ENCODE peak calls at places on chromosomes 7 and 10, in ten cellular contexts. A is aorta, Y is lower lobe of right lung, X is spleen, V is cardiac muscle cell, I is foreskin fibroblast, U is colonic mucosa, H is fibroblast of mammary gland, B is astrocyte of the cerebellum, O is IMR-90. C is an unnamed sample.

GRCh38 chr7:1176891-1177373 is 16.9 kb upstream of the ZFAND2A start:
- DNase-seq in A (peak; percentile 82), Y (peak; percentile 86), X (peak; percentile 90), V (peak; percentile 41), I (no peak), U (peak; percentile 83), H (peak; percentile 68), B (no peak), O (peak; percentile 31), C (no peak)

GRCh38 chr7:116173051-116174028 is 37.0 kb upstream of the TES start:
- DNase-seq in A (no peak), Y (no peak), X (no peak), V (peak; percentile 44), I (peak; percentile 34), U (no peak), H (peak; percentile 76), B (peak; percentile 46), O (peak; percentile 69), C (no peak)

GRCh38 chr7:30285067-30285530 is 702 bp downstream of the ZNRF2 start:
- DNase-seq in A (peak; percentile 63), Y (peak; percentile 65), X (peak; percentile 93), V (peak; percentile 62), I (peak; percentile 18), U (no peak), H (peak; percentile 23), B (no peak), O (peak; percentile 8), C (no peak)

GRCh38 chr7:104530243-104530642 is 201.8 kb downstream of the LHFPL3 start:
- DNase-seq in A (no peak), Y (no peak), X (no peak), V (no peak), I (no peak), U (no peak), H (no peak), B (no peak), O (no peak), C (no peak)

GRCh38 chr10:67492317-67493019 is 203.5 kb downstream of the CTNNA3 start:
- DNase-seq in A (no peak), Y (no peak), X (no peak), V (no peak), I (no peak), U (no peak), H (no peak), B (no peak), O (peak; percentile 1), C (no peak)

GRCh38 chr7:108094375-108094774 is 35.8 kb downstream of the LAMB4 start:
- DNase-seq in A (no peak), Y (no peak), X (no peak), V (no peak), I (peak; percentile 82), U (no peak), H (peak; percentile 95), B (peak; percentile 84), O (peak; percentile 76), C (peak; percentile 75)

GRCh38 chr10:126872135-126872534 is 33.1 kb upstream of the DOCK1 start:
- DNase-seq in A (no peak), Y (no peak), X (no peak), V (no peak), I (no peak), U (no peak), H (no peak), B (no peak), O (no peak), C (no peak)

GRCh38 chr7:29177963-29178612 is 16.5 kb upstream of the CHN2 start:
- DNase-seq in A (peak; percentile 84), Y (peak; percentile 65), X (peak; percentile 77), V (no peak), I (no peak), U (peak; percentile 32), H (peak; percentile 36), B (no peak), O (no peak), C (no peak)

GRCh38 chr10:119652361-119652760 is 1.2 kb downstream of the BAG3 start:
- DNase-seq in A (no peak), Y (no peak), X (no peak), V (peak; percentile 28), I (peak; percentile 53), U (peak; percentile 29), H (peak; percentile 78), B (peak; percentile 41), O (peak; percentile 82), C (peak; percentile 20)

GRCh38 chr7:1995426-1995825 is 237.3 kb downstream of the MAD1L1 start:
- DNase-seq in A (no peak), Y (no peak), X (no peak), V (no peak), I (no peak), U (no peak), H (no peak), B (no peak), O (no peak), C (no peak)

GRCh38 chr10:72087969-72088878 is at the start of gene SPOCK2:
- DNase-seq in A (no peak), Y (peak; percentile 61), X (peak; percentile 89), V (no peak), I (no peak), U (no peak), H (no peak), B (no peak), O (no peak), C (no peak)

GRCh38 chr10:14507156-14507555 is 176.4 kb upstream of the FRMD4A start:
- DNase-seq in A (no peak), Y (no peak), X (no peak), V (no peak), I (no peak), U (no peak), H (no peak), B (no peak), O (no peak), C (no peak)

GRCh38 chr10:48507933-48508830 is 96.7 kb downstream of the ARHGAP22 start:
- DNase-seq in A (peak; percentile 78), Y (no peak), X (peak; percentile 67), V (no peak), I (no peak), U (peak; percentile 21), H (peak; percentile 34), B (no peak), O (no peak), C (no peak)

GRCh38 chr7:70752794-70753241 is 379.1 kb upstream of the GALNT17 start:
- DNase-seq in A (no peak), Y (no peak), X (no peak), V (no peak), I (peak; percentile 14), U (no peak), H (peak; percentile 83), B (peak; percentile 80), O (peak; percentile 57), C (peak; percentile 51)

GRCh38 chr10:12803781-12804180 is 197.7 kb downstream of the CCDC3 start:
- DNase-seq in A (no peak), Y (no peak), X (no peak), V (no peak), I (no peak), U (no peak), H (no peak), B (no peak), O (no peak), C (no peak)

GRCh38 chr7:92612501-92612900 is 22.3 kb upstream of the FAM133B start:
- DNase-seq in A (no peak), Y (no peak), X (no peak), V (no peak), I (peak; percentile 24), U (no peak), H (peak; percentile 49), B (no peak), O (peak; percentile 73), C (no peak)
- H3K4me3 ChIP-seq in A (no peak overlapping the region), Y (no peak overlapping the region), X (no peak overlapping the region), V (no peak overlapping the region), I (no peak overlapping the region), U (no peak overlapping the region), H (no peak overlapping the region), B (no peak overlapping the region), O (no peak overlapping the region), C (no peak overlapping the region)

GRCh38 chr7:130488376-130489139 is 3.3 kb upstream of the MEST start:
- DNase-seq in A (no peak), Y (no peak), X (no peak), V (no peak), I (no peak), U (no peak), H (no peak), B (no peak), O (no peak), C (no peak)

GRCh38 chr7:130489140-130489967 is 2.5 kb upstream of the MEST start:
- DNase-seq in A (no peak), Y (no peak), X (no peak), V (no peak), I (peak; percentile 50), U (no peak), H (no peak), B (peak; percentile 27), O (peak; percentile 85), C (peak; percentile 26)

GRCh38 chr7:130486114-130486962 is 5.5 kb upstream of the MEST start:
- DNase-seq in A (peak; percentile 63), Y (peak; percentile 90), X (peak; percentile 90), V (peak; percentile 85), I (no peak), U (peak; percentile 84), H (no peak), B (no peak), O (no peak), C (no peak)

GRCh38 chr7:130485734-130486113 is 6.2 kb upstream of the MEST start:
- DNase-seq in A (no peak), Y (no peak), X (no peak), V (no peak), I (no peak), U (no peak), H (no peak), B (no peak), O (no peak), C (no peak)

GRCh38 chr7:130486963-130487324 is 4.9 kb upstream of the MEST start:
- DNase-seq in A (no peak), Y (no peak), X (no peak), V (no peak), I (no peak), U (no peak), H (no peak), B (no peak), O (no peak), C (no peak)
- H3K4me3 ChIP-seq in A (no peak overlapping the region), Y (peak overlapping the region; percentile 66), X (peak overlapping the region; percentile 67), V (peak overlapping the region; percentile 29), I (no peak overlapping the region), U (peak overlapping the region; percentile 48), H (no peak overlapping the region), B (no peak overlapping the region), O (no peak overlapping the region), C (no peak overlapping the region)

DNA sequence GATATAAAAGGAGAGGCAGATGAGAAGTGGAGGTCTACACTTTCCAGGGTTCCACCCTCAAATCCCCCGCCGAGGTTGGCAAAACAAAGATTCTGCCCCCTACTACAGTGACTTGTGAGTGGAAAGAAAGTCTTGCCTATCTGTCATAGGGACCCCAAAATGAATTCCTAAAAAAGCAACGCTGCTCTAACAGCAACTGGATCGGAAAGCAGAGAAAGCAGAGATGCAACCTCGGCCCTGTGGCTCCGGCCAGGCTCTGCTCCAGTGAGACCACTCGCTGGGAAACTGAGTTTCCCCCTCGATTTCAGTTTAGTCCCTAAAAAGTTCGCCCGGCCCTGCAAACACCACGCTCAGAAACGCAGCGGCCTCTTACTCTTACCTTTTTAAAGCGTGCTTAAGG is 297.9 kb upstream of the NFE2L3 start:
- DNase-seq in A (no peak), Y (no peak), X (no peak), V (no peak), I (no peak), U (no peak), H (no peak), B (no peak), O (no peak), C (no peak)
- H3K4me3 ChIP-seq in A (peak overlapping the region; percentile 21), Y (no peak overlapping the region), X (no peak overlapping the region), V (no peak overlapping the region), I (no peak overlapping the region), U (no peak overlapping the region), H (peak overlapping the region; percentile 5), B (no peak overlapping the region), O (no peak overlapping the region), C (no peak overlapping the region)

GRCh38 chr7:7567898-7568531 is 1.3 kb downstream of the MIOS start:
- DNase-seq in A (no peak), Y (no peak), X (no peak), V (no peak), I (no peak), U (no peak), H (no peak), B (no peak), O (no peak), C (no peak)
- H3K4me3 ChIP-seq in A (peak overlapping the region; percentile 90), Y (peak overlapping the region; percentile 71), X (peak overlapping the region; percentile 63), V (peak overlapping the region; percentile 80), I (peak overlapping the region; percentile 75), U (peak overlapping the region; percentile 67), H (peak overlapping the region; percentile 73), B (peak overlapping the region; percentile 62), O (peak overlapping the region; percentile 95), C (peak overlapping the region; percentile 58)

C was measured in skeletal muscle cell.